ENCODE peak calls at places on chromosomes 12 and 14, in nine cellular contexts. One of them, this sample, is unnamed.

GRCh38 chr12:75642226-75642625 is 130.8 kb upstream of the KRR1 start:
- DNase-seq in NCI-H1105: no peak
- DNase-seq in progenitor cell of endocrine pancreas: no peak
- DNase-seq in cerebellum: no peak
- DNase-seq in T-helper 9 cell: no peak
- DNase-seq in activated gamma-delta T cell treated with anti-CD3 and anti-CD28 coated beads, Interleukin-2, amount 50 U/mL, for 16 hours: no peak
- DNase-seq in EL: peak; percentile 32
- DNase-seq in NCI-H774: no peak
- DNase-seq in endothelial cell: no peak
- DNase-seq in this sample: no peak

GRCh38 chr12:54384591-54385041 is at the start of gene ZNF385A:
- DNase-seq in NCI-H1105: no peak
- DNase-seq in EL: no peak
- DNase-seq in activated gamma-delta T cell treated with anti-CD3 and anti-CD28 coated beads, Interleukin-2, amount 50 U/mL, for 16 hours: no peak
- DNase-seq in NCI-H774: no peak
- DNase-seq in T-helper 9 cell: no peak
- DNase-seq in cerebellum: no peak
- DNase-seq in endothelial cell: no peak
- DNase-seq in progenitor cell of endocrine pancreas: no peak
- DNase-seq in this sample: no peak

GRCh38 chr12:27780612-27781408 is 774 bp upstream of the MANSC4 start:
- DNase-seq in T-helper 9 cell: peak; percentile 8
- DNase-seq in activated gamma-delta T cell treated with anti-CD3 and anti-CD28 coated beads, Interleukin-2, amount 50 U/mL, for 16 hours: no peak
- DNase-seq in NCI-H1105: peak; percentile 57
- DNase-seq in NCI-H774: no peak
- DNase-seq in EL: peak; percentile 74
- DNase-seq in endothelial cell: peak; percentile 11
- DNase-seq in cerebellum: peak; percentile 16
- DNase-seq in progenitor cell of endocrine pancreas: peak; percentile 63
- DNase-seq in this sample: peak; percentile 22

GRCh38 chr12:123696209-123696608 is 15.9 kb upstream of the ATP6V0A2 start:
- DNase-seq in activated gamma-delta T cell treated with anti-CD3 and anti-CD28 coated beads, Interleukin-2, amount 50 U/mL, for 16 hours: no peak
- DNase-seq in cerebellum: no peak
- DNase-seq in EL: no peak
- DNase-seq in progenitor cell of endocrine pancreas: no peak
- DNase-seq in T-helper 9 cell: no peak
- DNase-seq in NCI-H774: peak; percentile 13
- DNase-seq in NCI-H1105: peak; percentile 12
- DNase-seq in endothelial cell: no peak
- DNase-seq in this sample: no peak

GRCh38 chr14:61127099-61127498 is 146.1 kb downstream of the SLC38A6 start:
- DNase-seq in T-helper 9 cell: no peak
- DNase-seq in NCI-H774: no peak
- DNase-seq in NCI-H1105: no peak
- DNase-seq in activated gamma-delta T cell treated with anti-CD3 and anti-CD28 coated beads, Interleukin-2, amount 50 U/mL, for 16 hours: no peak
- DNase-seq in endothelial cell: no peak
- DNase-seq in cerebellum: no peak
- DNase-seq in progenitor cell of endocrine pancreas: no peak
- DNase-seq in EL: no peak
- DNase-seq in this sample: no peak

GRCh38 chr12:34400423-34400881 is 378.2 kb downstream of the ALG10 start:
- DNase-seq in NCI-H774: no peak
- DNase-seq in EL: no peak
- DNase-seq in progenitor cell of endocrine pancreas: peak; percentile 9
- DNase-seq in cerebellum: no peak
- DNase-seq in activated gamma-delta T cell treated with anti-CD3 and anti-CD28 coated beads, Interleukin-2, amount 50 U/mL, for 16 hours: no peak
- DNase-seq in NCI-H1105: no peak
- DNase-seq in T-helper 9 cell: no peak
- DNase-seq in endothelial cell: no peak
- DNase-seq in this sample: no peak

GRCh38 chr12:121628037-121628436 is 1.7 kb downstream of the ORAI1 start:
- DNase-seq in EL: peak; percentile 56
- DNase-seq in cerebellum: no peak
- DNase-seq in NCI-H774: no peak
- DNase-seq in progenitor cell of endocrine pancreas: no peak
- DNase-seq in T-helper 9 cell: no peak
- DNase-seq in activated gamma-delta T cell treated with anti-CD3 and anti-CD28 coated beads, Interleukin-2, amount 50 U/mL, for 16 hours: no peak
- DNase-seq in NCI-H1105: no peak
- DNase-seq in endothelial cell: no peak
- DNase-seq in this sample: no peak

GRCh38 chr14:98855926-98856325 is 416.1 kb downstream of the BCL11B start:
- DNase-seq in endothelial cell: no peak
- DNase-seq in NCI-H774: no peak
- DNase-seq in progenitor cell of endocrine pancreas: no peak
- DNase-seq in activated gamma-delta T cell treated with anti-CD3 and anti-CD28 coated beads, Interleukin-2, amount 50 U/mL, for 16 hours: no peak
- DNase-seq in T-helper 9 cell: no peak
- DNase-seq in EL: no peak
- DNase-seq in NCI-H1105: no peak
- DNase-seq in cerebellum: no peak
- DNase-seq in this sample: no peak

GRCh38 chr12:107322063-107322462 is 228.7 kb upstream of the CRY1 start:
- DNase-seq in cerebellum: no peak
- DNase-seq in endothelial cell: no peak
- DNase-seq in NCI-H774: no peak
- DNase-seq in EL: no peak
- DNase-seq in T-helper 9 cell: peak; percentile 10
- DNase-seq in progenitor cell of endocrine pancreas: no peak
- DNase-seq in NCI-H1105: no peak
- DNase-seq in activated gamma-delta T cell treated with anti-CD3 and anti-CD28 coated beads, Interleukin-2, amount 50 U/mL, for 16 hours: no peak
- DNase-seq in this sample: no peak

GRCh38 chr12:112347521-112347920 is 34.7 kb downstream of the HECTD4 start:
- DNase-seq in T-helper 9 cell: no peak
- DNase-seq in progenitor cell of endocrine pancreas: no peak
- DNase-seq in NCI-H774: no peak
- DNase-seq in activated gamma-delta T cell treated with anti-CD3 and anti-CD28 coated beads, Interleukin-2, amount 50 U/mL, for 16 hours: no peak
- DNase-seq in endothelial cell: no peak
- DNase-seq in cerebellum: peak; percentile 79
- DNase-seq in EL: peak; percentile 88
- DNase-seq in NCI-H1105: no peak
- DNase-seq in this sample: peak; percentile 95

GRCh38 chr14:100827751-100828447 is 2.0 kb downstream of the MEG3 start:
- DNase-seq in T-helper 9 cell: no peak
- DNase-seq in NCI-H1105: no peak
- DNase-seq in activated gamma-delta T cell treated with anti-CD3 and anti-CD28 coated beads, Interleukin-2, amount 50 U/mL, for 16 hours: no peak
- DNase-seq in endothelial cell: no peak
- DNase-seq in cerebellum: peak; percentile 61
- DNase-seq in NCI-H774: no peak
- DNase-seq in progenitor cell of endocrine pancreas: no peak
- DNase-seq in EL: peak; percentile 74
- DNase-seq in this sample: peak; percentile 37

GRCh38 chr12:80709811-80710726 is 2.6 kb downstream of the MYF6 start:
- DNase-seq in endothelial cell: no peak
- DNase-seq in progenitor cell of endocrine pancreas: no peak
- DNase-seq in NCI-H1105: no peak
- DNase-seq in cerebellum: no peak
- DNase-seq in EL: no peak
- DNase-seq in activated gamma-delta T cell treated with anti-CD3 and anti-CD28 coated beads, Interleukin-2, amount 50 U/mL, for 16 hours: no peak
- DNase-seq in NCI-H774: no peak
- DNase-seq in T-helper 9 cell: no peak
- DNase-seq in this sample: no peak

GRCh38 chr12:47905313-47905730 is 528 bp upstream of the VDR start:
- DNase-seq in NCI-H774: peak; percentile 73
- DNase-seq in endothelial cell: peak; percentile 36
- DNase-seq in EL: no peak
- DNase-seq in NCI-H1105: peak; percentile 74
- DNase-seq in activated gamma-delta T cell treated with anti-CD3 and anti-CD28 coated beads, Interleukin-2, amount 50 U/mL, for 16 hours: no peak
- DNase-seq in progenitor cell of endocrine pancreas: peak; percentile 70
- DNase-seq in cerebellum: peak; percentile 62
- DNase-seq in T-helper 9 cell: peak; percentile 31
- DNase-seq in this sample: no peak

GRCh38 chr12:130764475-130765185 is 48.5 kb upstream of the RIMBP2 start:
- DNase-seq in activated gamma-delta T cell treated with anti-CD3 and anti-CD28 coated beads, Interleukin-2, amount 50 U/mL, for 16 hours: no peak
- DNase-seq in NCI-H1105: no peak
- DNase-seq in progenitor cell of endocrine pancreas: no peak
- DNase-seq in T-helper 9 cell: no peak
- DNase-seq in cerebellum: no peak
- DNase-seq in EL: peak; percentile 27
- DNase-seq in endothelial cell: peak; percentile 30
- DNase-seq in NCI-H774: no peak
- DNase-seq in this sample: peak; percentile 10

GRCh38 chr12:120534203-120534702 is at the start of gene RNF10:
- DNase-seq in progenitor cell of endocrine pancreas: peak; percentile 51
- DNase-seq in NCI-H774: peak; percentile 90
- DNase-seq in activated gamma-delta T cell treated with anti-CD3 and anti-CD28 coated beads, Interleukin-2, amount 50 U/mL, for 16 hours: peak; percentile 60
- DNase-seq in endothelial cell: peak; percentile 77
- DNase-seq in T-helper 9 cell: peak; percentile 63
- DNase-seq in NCI-H1105: peak; percentile 88
- DNase-seq in cerebellum: peak; percentile 91
- DNase-seq in EL: peak; percentile 86
- DNase-seq in this sample: peak; percentile 91

GRCh38 chr12:81819991-81820633 is 61.0 kb upstream of the PPFIA2 start:
- DNase-seq in T-helper 9 cell: no peak
- DNase-seq in EL: no peak
- DNase-seq in cerebellum: no peak
- DNase-seq in progenitor cell of endocrine pancreas: no peak
- DNase-seq in NCI-H1105: no peak
- DNase-seq in activated gamma-delta T cell treated with anti-CD3 and anti-CD28 coated beads, Interleukin-2, amount 50 U/mL, for 16 hours: no peak
- DNase-seq in endothelial cell: no peak
- DNase-seq in NCI-H774: no peak
- DNase-seq in this sample: no peak

GRCh38 chr14:96164861-96165490 is 39.7 kb upstream of the BDKRB2 start:
- DNase-seq in progenitor cell of endocrine pancreas: no peak
- DNase-seq in T-helper 9 cell: no peak
- DNase-seq in EL: no peak
- DNase-seq in endothelial cell: no peak
- DNase-seq in NCI-H1105: no peak
- DNase-seq in NCI-H774: no peak
- DNase-seq in activated gamma-delta T cell treated with anti-CD3 and anti-CD28 coated beads, Interleukin-2, amount 50 U/mL, for 16 hours: no peak
- DNase-seq in cerebellum: no peak
- DNase-seq in this sample: no peak

GRCh38 chr14:81453166-81453766 is 53.1 kb upstream of the STON2 start:
- DNase-seq in EL: peak; percentile 45
- DNase-seq in NCI-H1105: peak; percentile 44
- DNase-seq in activated gamma-delta T cell treated with anti-CD3 and anti-CD28 coated beads, Interleukin-2, amount 50 U/mL, for 16 hours: peak; percentile 26
- DNase-seq in cerebellum: peak; percentile 56
- DNase-seq in progenitor cell of endocrine pancreas: peak; percentile 23
- DNase-seq in T-helper 9 cell: peak; percentile 20
- DNase-seq in endothelial cell: peak; percentile 65
- DNase-seq in NCI-H774: peak; percentile 18
- DNase-seq in this sample: peak; percentile 64

GRCh38 chr14:30291216-30291615 is 267.7 kb upstream of the G2E3 start:
- DNase-seq in endothelial cell: no peak
- DNase-seq in T-helper 9 cell: no peak
- DNase-seq in EL: peak; percentile 57
- DNase-seq in activated gamma-delta T cell treated with anti-CD3 and anti-CD28 coated beads, Interleukin-2, amount 50 U/mL, for 16 hours: no peak
- DNase-seq in progenitor cell of endocrine pancreas: no peak
- DNase-seq in cerebellum: no peak
- DNase-seq in NCI-H1105: no peak
- DNase-seq in NCI-H774: no peak
- DNase-seq in this sample: no peak

GRCh38 chr12:26374934-26375333 is 179.6 kb downstream of the SSPN start:
- DNase-seq in cerebellum: no peak
- DNase-seq in T-helper 9 cell: no peak
- DNase-seq in endothelial cell: no peak
- DNase-seq in progenitor cell of endocrine pancreas: no peak
- DNase-seq in activated gamma-delta T cell treated with anti-CD3 and anti-CD28 coated beads, Interleukin-2, amount 50 U/mL, for 16 hours: no peak
- DNase-seq in NCI-H1105: no peak
- DNase-seq in NCI-H774: no peak
- DNase-seq in EL: no peak
- DNase-seq in this sample: no peak

GRCh38 chr12:49777800-49778748 is 36.7 kb downstream of the TMBIM6 start:
- DNase-seq in EL: peak; percentile 42
- DNase-seq in NCI-H1105: no peak
- DNase-seq in T-helper 9 cell: peak; percentile 69
- DNase-seq in cerebellum: peak; percentile 45
- DNase-seq in activated gamma-delta T cell treated with anti-CD3 and anti-CD28 coated beads, Interleukin-2, amount 50 U/mL, for 16 hours: peak; percentile 63
- DNase-seq in NCI-H774: peak; percentile 3
- DNase-seq in endothelial cell: peak; percentile 72
- DNase-seq in progenitor cell of endocrine pancreas: peak; percentile 71
- DNase-seq in this sample: peak; percentile 46

GRCh38 chr12:64691793-64692583 is 67.2 kb downstream of the GNS start:
- DNase-seq in activated gamma-delta T cell treated with anti-CD3 and anti-CD28 coated beads, Interleukin-2, amount 50 U/mL, for 16 hours: no peak
- DNase-seq in EL: no peak
- DNase-seq in endothelial cell: no peak
- DNase-seq in cerebellum: no peak
- DNase-seq in progenitor cell of endocrine pancreas: no peak
- DNase-seq in NCI-H774: no peak
- DNase-seq in NCI-H1105: peak; percentile 67
- DNase-seq in T-helper 9 cell: no peak
- DNase-seq in this sample: no peak

GRCh38 chr12:112117685-112118084 is 7.7 kb upstream of the TRAFD1 start:
- DNase-seq in NCI-H1105: no peak
- DNase-seq in endothelial cell: no peak
- DNase-seq in cerebellum: no peak
- DNase-seq in EL: peak; percentile 28
- DNase-seq in activated gamma-delta T cell treated with anti-CD3 and anti-CD28 coated beads, Interleukin-2, amount 50 U/mL, for 16 hours: no peak
- DNase-seq in NCI-H774: no peak
- DNase-seq in progenitor cell of endocrine pancreas: no peak
- DNase-seq in T-helper 9 cell: no peak
- DNase-seq in this sample: no peak

GRCh38 chr14:61219673-61220072 is 61.5 kb downstream of the TMEM30B start:
- DNase-seq in T-helper 9 cell: no peak
- DNase-seq in NCI-H1105: no peak
- DNase-seq in endothelial cell: no peak
- DNase-seq in EL: no peak
- DNase-seq in progenitor cell of endocrine pancreas: no peak
- DNase-seq in NCI-H774: no peak
- DNase-seq in cerebellum: no peak
- DNase-seq in activated gamma-delta T cell treated with anti-CD3 and anti-CD28 coated beads, Interleukin-2, amount 50 U/mL, for 16 hours: no peak
- DNase-seq in this sample: no peak

GRCh38 chr12:25970082-25970481 is 11.6 kb downstream of the RASSF8 start:
- DNase-seq in EL: no peak
- DNase-seq in endothelial cell: no peak
- DNase-seq in NCI-H774: no peak
- DNase-seq in progenitor cell of endocrine pancreas: no peak
- DNase-seq in activated gamma-delta T cell treated with anti-CD3 and anti-CD28 coated beads, Interleukin-2, amount 50 U/mL, for 16 hours: no peak
- DNase-seq in cerebellum: no peak
- DNase-seq in NCI-H1105: no peak
- DNase-seq in T-helper 9 cell: no peak
- DNase-seq in this sample: no peak

GRCh38 chr14:106845286-106846087 is 1319.1 kb downstream of the TMEM121 start:
- DNase-seq in endothelial cell: no peak
- DNase-seq in EL: no peak
- DNase-seq in NCI-H1105: peak; percentile 59
- DNase-seq in NCI-H774: peak; percentile 44
- DNase-seq in progenitor cell of endocrine pancreas: no peak
- DNase-seq in activated gamma-delta T cell treated with anti-CD3 and anti-CD28 coated beads, Interleukin-2, amount 50 U/mL, for 16 hours: no peak
- DNase-seq in T-helper 9 cell: no peak
- DNase-seq in cerebellum: no peak
- DNase-seq in this sample: no peak

GRCh38 chr12:59182191-59182590 is 261.9 kb upstream of the LRIG3 start:
- DNase-seq in T-helper 9 cell: no peak
- DNase-seq in endothelial cell: no peak
- DNase-seq in progenitor cell of endocrine pancreas: no peak
- DNase-seq in activated gamma-delta T cell treated with anti-CD3 and anti-CD28 coated beads, Interleukin-2, amount 50 U/mL, for 16 hours: no peak
- DNase-seq in NCI-H774: no peak
- DNase-seq in EL: no peak
- DNase-seq in cerebellum: no peak
- DNase-seq in NCI-H1105: no peak
- DNase-seq in this sample: no peak

This sample was measured in cerebellar cortex.